ENCODE peak calls at places on chromosomes 13 and 19, in six cellular contexts. B is psoas muscle, N is OCI-LY7, I is colonic mucosa, J is cardiac muscle cell, P is tibial artery. D is an unnamed sample.

GRCh38 chr13:60369242-60369641 is 27.8 kb upstream of the TDRD3 start:
- DNase-seq in N (no peak), P (no peak), I (no peak), B (no peak), J (peak; percentile 12), D (peak; percentile 7)

GRCh38 chr13:34207872-34208271 is 389.9 kb downstream of the RFC3 start:
- DNase-seq in I (no peak), B (no peak), J (peak; percentile 73), P (no peak), N (no peak), D (peak; percentile 38)

GRCh38 chr13:72726721-72727416 is 560 bp downstream of the MZT1 start:
- DNase-seq in I (peak; percentile 69), J (peak; percentile 17), P (peak; percentile 22), B (peak; percentile 69), N (peak; percentile 70), D (peak; percentile 66)

GRCh38 chr13:86826232-86826631 is 844.9 kb upstream of the SLITRK5 start:
- DNase-seq in J (no peak), P (no peak), N (no peak), I (no peak), B (no peak), D (no peak)

GRCh38 chr13:100473087-100473486 is 115.5 kb downstream of the GGACT start:
- DNase-seq in J (no peak), P (no peak), N (no peak), B (no peak), I (no peak), D (no peak)

GRCh38 chr19:45798995-45799517 is 6.4 kb upstream of the DMWD start:
- DNase-seq in P (peak; percentile 48), N (peak; percentile 70), I (no peak), J (peak; percentile 90), B (peak; percentile 80), D (peak; percentile 92)

GRCh38 chr13:89455741-89456140 is 1784.6 kb downstream of the SLITRK5 start:
- DNase-seq in N (no peak), B (no peak), I (no peak), J (no peak), P (no peak), D (no peak)

GRCh38 chr13:39144391-39144790 is 106.1 kb downstream of the NHLRC3 start:
- DNase-seq in B (no peak), N (no peak), P (no peak), J (no peak), I (no peak), D (no peak)

GRCh38 chr13:82058364-82058763 is 1717.4 kb upstream of the SPRY2 start:
- DNase-seq in N (no peak), B (no peak), P (no peak), I (no peak), J (no peak), D (no peak)

GRCh38 chr19:19110410-19111137 is 27.7 kb downstream of the TMEM161A start:
- DNase-seq in J (peak; percentile 30), B (no peak), N (no peak), I (no peak), P (no peak), D (no peak)

GRCh38 chr19:10520652-10521318 is 3.5 kb upstream of the S1PR5 start:
- DNase-seq in I (no peak), N (no peak), B (no peak), J (no peak), P (no peak), D (no peak)

GRCh38 chr13:36712290-36712689 is 38.5 kb downstream of the SERTM1 start:
- DNase-seq in B (no peak), J (no peak), I (no peak), N (no peak), P (no peak), D (no peak)

GRCh38 chr13:48801255-48801654 is 147.5 kb downstream of the CYSLTR2 start:
- DNase-seq in P (no peak), B (no peak), N (no peak), J (no peak), I (no peak), D (peak; percentile 41)

DNA sequence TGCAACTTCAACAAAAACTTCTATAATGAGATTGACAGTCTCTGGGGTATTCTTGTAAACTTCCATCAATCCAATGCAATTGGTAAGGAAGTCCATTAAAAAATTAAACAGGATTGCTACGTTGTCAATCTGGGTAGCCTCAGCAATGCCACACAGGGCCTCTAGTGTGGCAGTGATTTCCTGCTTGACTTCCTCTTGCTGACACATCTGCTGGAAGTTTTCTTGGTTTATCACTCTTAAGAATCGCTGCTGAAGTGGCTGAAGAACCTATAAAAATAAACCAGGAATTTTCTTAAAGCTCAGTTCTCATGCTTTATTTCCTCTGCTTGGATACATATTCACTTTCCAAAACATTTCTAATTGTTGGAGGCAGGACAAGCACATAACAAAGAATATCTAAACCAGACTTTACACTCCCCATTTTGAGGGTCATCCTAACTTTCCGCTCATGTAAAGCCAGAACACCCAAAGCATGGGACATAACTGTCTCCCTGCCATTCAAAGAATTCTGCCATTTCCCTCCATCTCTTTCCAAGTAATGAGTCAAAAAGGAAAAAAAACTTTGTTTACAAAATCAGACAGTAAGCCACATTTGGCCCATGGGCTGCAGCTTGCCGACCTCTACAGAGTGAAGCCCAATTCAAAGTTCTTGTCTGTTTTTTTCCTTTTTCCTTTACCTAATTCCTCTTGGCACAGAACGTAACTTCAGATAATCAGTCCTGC is 23.2 kb upstream of the EEF1AKMT1 start:
- DNase-seq in N (no peak), B (no peak), I (no peak), P (no peak), J (no peak), D (peak; percentile 36)
- H3K36me3 ChIP-seq in N (peaks cover 89% of the 10 kb centered on the region), B (no peaks in the 10 kb centered on the region), I (peaks cover 4% of the 10 kb centered on the region), P (peaks cover 19% of the 10 kb centered on the region), J (peaks cover 87% of the 10 kb centered on the region), D (peaks cover 21% of the 10 kb centered on the region)

DNA sequence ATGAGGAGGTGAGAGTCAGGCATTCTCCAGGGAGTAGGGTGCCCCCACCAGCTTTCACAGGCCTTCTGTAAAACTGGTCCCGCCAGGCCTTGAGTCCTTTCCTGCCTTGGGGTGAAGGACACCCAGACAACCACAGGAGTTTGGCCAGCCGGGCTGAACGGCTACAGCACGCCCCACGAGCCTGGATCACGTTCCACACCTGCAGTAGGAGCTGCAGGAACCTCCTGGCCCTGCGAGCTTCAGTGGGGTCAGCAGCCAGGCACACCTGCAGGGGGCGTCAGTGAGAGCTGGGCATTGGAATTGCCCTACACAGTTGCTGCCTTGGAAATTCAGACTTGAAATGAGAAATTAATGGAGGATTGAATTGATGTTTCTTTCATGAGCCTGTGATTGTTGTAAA is 45.7 kb downstream of the COL4A2 start:
- DNase-seq in I (peak; percentile 55), N (no peak), B (no peak), J (no peak), P (no peak), D (no peak)
- H3K4me1 ChIP-seq in I (peaks cover 18% of the 10 kb centered on the region), N (no peaks in the 10 kb centered on the region), B (peaks cover 7% of the 10 kb centered on the region), J (peaks cover 25% of the 10 kb centered on the region), P (peaks cover 68% of the 10 kb centered on the region), D (peaks cover 18% of the 10 kb centered on the region)

GRCh38 chr19:12628040-12629022 is 17.6 kb downstream of the ZNF791 start:
- DNase-seq in B (no peak), J (no peak), I (no peak), N (no peak), P (no peak), D (no peak)
- H3K36me3 ChIP-seq in B (peaks cover 24% of the 10 kb centered on the region), J (peaks cover 53% of the 10 kb centered on the region), I (peaks cover 36% of the 10 kb centered on the region), N (peaks cover 52% of the 10 kb centered on the region), P (peaks cover 81% of the 10 kb centered on the region), D (peaks cover 77% of the 10 kb centered on the region)

DNA sequence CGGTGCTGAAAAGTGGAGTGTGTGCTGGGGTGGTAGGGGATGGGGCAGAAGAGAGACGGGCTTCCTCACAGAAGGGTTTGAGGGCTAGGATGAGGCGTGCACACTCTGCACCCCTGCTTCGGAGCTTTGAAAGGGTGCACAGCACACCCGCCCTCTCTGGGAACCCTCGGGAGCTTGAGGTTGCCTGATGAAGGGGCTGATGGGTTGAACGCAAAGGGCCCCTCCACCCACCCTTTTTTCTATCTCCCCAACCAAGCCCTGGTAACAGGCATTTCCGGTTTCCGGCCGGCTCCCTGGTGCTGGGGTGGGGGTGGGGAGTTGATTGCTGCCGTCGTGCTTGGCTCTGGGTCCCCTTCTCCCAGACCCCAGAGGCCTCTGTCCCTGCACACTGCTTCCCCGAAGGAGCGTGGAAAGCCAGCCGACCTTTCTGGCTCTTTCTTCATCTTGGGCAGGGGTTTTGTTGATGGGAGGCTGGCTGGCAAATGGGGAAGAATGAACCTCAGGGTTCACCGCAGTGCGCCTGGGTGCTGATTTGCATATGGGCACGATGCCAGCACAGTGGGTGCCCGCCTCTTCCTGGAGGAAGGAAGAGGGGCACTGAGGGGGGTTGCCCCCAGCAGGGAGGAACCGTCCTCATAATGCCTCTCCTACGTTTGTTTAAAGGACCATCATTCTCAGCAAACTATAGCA is 29.0 kb downstream of the VAV1 start:
- DNase-seq in B (peak; percentile 79), P (peak; percentile 66), J (peak; percentile 71), I (peak; percentile 64), N (peak; percentile 97), D (no peak)
- H3K4me1 ChIP-seq in B (no peaks in the 10 kb centered on the region), P (peaks cover 10% of the 10 kb centered on the region), J (no peaks in the 10 kb centered on the region), I (no peaks in the 10 kb centered on the region), N (peaks cover 76% of the 10 kb centered on the region), D (peaks cover 6% of the 10 kb centered on the region)

DNA sequence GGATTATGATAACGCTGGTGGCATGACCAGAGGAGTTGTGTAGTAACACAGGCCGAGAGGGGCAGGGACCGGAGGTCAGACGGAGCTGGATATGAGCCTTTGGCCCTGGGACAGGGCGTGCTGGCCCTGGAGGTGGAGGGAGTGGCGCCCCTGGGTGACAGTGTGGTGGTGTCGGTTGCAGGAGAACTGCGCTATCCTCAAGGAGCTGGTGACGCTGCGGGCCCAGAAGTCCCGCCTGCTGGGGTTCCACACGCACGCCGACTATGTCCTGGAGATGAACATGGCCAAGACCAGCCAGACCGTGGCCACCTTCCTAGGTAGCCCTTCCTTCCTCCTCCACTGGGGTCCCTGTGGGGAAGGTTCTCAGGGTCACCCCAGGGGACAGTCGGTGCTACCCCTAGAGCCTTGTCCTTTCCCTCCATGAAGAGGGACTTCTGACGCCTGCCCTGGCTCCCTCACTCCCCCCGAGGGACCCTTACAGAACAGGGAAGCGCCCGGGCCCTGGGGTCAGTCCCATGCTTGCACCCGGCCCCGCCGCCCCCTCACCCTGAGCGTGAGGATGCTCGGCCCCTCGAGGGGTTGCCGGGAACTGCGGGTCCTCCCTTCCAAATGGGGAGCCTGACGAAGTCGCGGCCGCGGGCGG is 12.8 kb upstream of the ZNF554 start:
- DNase-seq in N (no peak), I (no peak), B (no peak), J (no peak), P (no peak), D (no peak)
- H3K36me3 ChIP-seq in N (peaks cover 93% of the 10 kb centered on the region), I (no peaks in the 10 kb centered on the region), B (no peaks in the 10 kb centered on the region), J (peaks cover 25% of the 10 kb centered on the region), P (peaks cover 68% of the 10 kb centered on the region), D (peaks cover 37% of the 10 kb centered on the region)

GRCh38 chr13:75369986-75370385 is 112.0 kb downstream of the TBC1D4 start:
- DNase-seq in N (no peak), I (no peak), B (no peak), J (no peak), P (no peak), D (peak; percentile 21)
- H3K4me1 ChIP-seq in N (peaks cover 68% of the 10 kb centered on the region), I (no peaks in the 10 kb centered on the region), B (peaks cover 92% of the 10 kb centered on the region), J (peaks cover 38% of the 10 kb centered on the region), P (peaks cover 18% of the 10 kb centered on the region), D (peaks cover 74% of the 10 kb centered on the region)

DNA sequence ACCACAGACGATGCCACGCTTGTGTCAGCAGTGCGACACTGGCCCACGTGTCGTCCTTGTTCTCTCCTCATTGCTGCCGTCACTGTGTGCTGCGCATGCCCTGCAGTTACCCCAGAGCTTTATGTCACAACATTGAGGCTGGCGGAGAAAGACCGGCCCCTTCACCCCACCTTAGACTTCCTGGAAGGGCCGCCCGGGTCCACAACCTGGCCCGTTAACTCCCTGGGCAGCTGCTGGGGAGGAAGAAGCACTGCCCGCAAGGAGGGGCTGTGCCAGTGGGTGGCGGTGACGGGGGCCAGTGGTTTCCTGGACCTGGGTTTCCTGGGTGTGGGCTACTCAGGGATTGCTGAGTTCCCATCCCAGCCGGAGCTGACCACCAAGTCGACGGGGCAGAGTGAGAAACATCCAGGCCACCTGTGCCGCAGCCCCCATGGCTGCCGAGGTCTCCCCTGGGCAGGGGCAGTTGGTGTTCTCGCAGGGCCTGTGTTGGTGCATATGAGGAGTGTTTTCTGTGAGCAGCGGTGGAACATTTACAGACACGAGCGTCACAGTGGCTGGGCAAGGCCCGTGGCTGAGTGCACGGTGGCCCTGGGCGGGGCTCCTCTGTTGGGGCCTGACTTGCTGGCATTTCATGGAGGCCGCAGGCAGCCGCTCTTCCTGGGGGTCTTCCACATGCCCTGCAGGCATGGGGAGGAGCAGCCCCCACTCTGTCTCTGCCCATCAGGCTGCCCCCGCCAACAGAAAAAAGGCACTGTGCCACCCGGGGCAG is 23.1 kb downstream of the TFDP1 start:
- DNase-seq in I (no peak), P (no peak), J (no peak), N (no peak), B (no peak), D (no peak)
- H3K36me3 ChIP-seq in I (no peaks in the 10 kb centered on the region), P (no peaks in the 10 kb centered on the region), J (peaks cover 6% of the 10 kb centered on the region), N (peaks cover 81% of the 10 kb centered on the region), B (no peaks in the 10 kb centered on the region), D (peaks cover 41% of the 10 kb centered on the region)

D was measured in adipocyte.